ENCODE peak calls at places on chromosome 2, in ten cellular contexts. X, J, D, W, N, R, H, I, E and P are unnamed samples.

GRCh38 chr2:200860092-200860795 is 4.2 kb downstream of the CLK1 start:
- DNase-seq in D (no peak), E (no peak), N (no peak), R (no peak), W (no peak), H (no peak), X (peak; percentile 86), I (no peak), J (peak; percentile 8), P (no peak)

GRCh38 chr2:63058149-63058741 is 7.6 kb downstream of the OTX1 start:
- DNase-seq in J (peak; percentile 84), N (no peak), E (no peak), H (no peak), X (peak; percentile 51), D (no peak), W (no peak), I (no peak), R (no peak), P (peak; percentile 47)

GRCh38 chr2:134657650-134658250 is 61.0 kb downstream of the TMEM163 start:
- DNase-seq in I (no peak), X (peak; percentile 30), D (peak; percentile 57), H (peak; percentile 10), W (peak; percentile 41), J (peak; percentile 81), R (peak; percentile 15), N (peak; percentile 21), E (peak; percentile 74), P (no peak)

GRCh38 chr2:46067501-46068292 is 229.5 kb upstream of the EPAS1 start:
- DNase-seq in X (peak; percentile 94), N (peak; percentile 44), W (no peak), H (no peak), R (peak; percentile 60), I (no peak), D (peak; percentile 64), J (no peak), E (no peak), P (no peak)

GRCh38 chr2:101806123-101806522 is 108.6 kb downstream of the MAP4K4 start:
- DNase-seq in E (no peak), J (peak; percentile 67), D (peak; percentile 71), I (no peak), W (peak; percentile 26), R (peak; percentile 70), X (peak; percentile 75), N (peak; percentile 57), H (peak; percentile 16), P (no peak)

GRCh38 chr2:239149501-239149900 is 251.3 kb downstream of the HDAC4 start:
- DNase-seq in X (no peak), W (no peak), N (no peak), J (no peak), D (no peak), I (no peak), H (no peak), R (no peak), E (no peak), P (no peak)

GRCh38 chr2:69138247-69138754 is 125.3 kb downstream of the ANTXR1 start:
- DNase-seq in E (no peak), J (peak; percentile 24), R (peak; percentile 22), X (peak; percentile 88), W (no peak), H (peak; percentile 15), I (no peak), D (peak; percentile 86), N (no peak), P (no peak)

GRCh38 chr2:157307021-157307420 is 18.6 kb downstream of the ERMN start:
- DNase-seq in X (peak; percentile 42), N (no peak), H (no peak), J (peak; percentile 50), E (no peak), I (no peak), D (peak; percentile 12), R (no peak), W (peak; percentile 6), P (no peak)

GRCh38 chr2:154710685-154711084 is 12.2 kb downstream of the KCNJ3 start:
- DNase-seq in D (no peak), X (no peak), J (no peak), R (no peak), I (no peak), W (no peak), N (no peak), H (no peak), E (no peak), P (no peak)

GRCh38 chr2:62723253-62723652 is 17.7 kb downstream of the EHBP1 start:
- DNase-seq in N (no peak), E (no peak), H (no peak), D (no peak), X (no peak), W (no peak), R (no peak), J (no peak), I (no peak), P (no peak)

GRCh38 chr2:120694034-120694433 is 41.6 kb upstream of the GLI2 start:
- DNase-seq in I (no peak), R (no peak), W (no peak), N (no peak), H (no peak), J (no peak), X (no peak), E (no peak), D (no peak), P (no peak)

GRCh38 chr2:95352291-95353054 is 50.0 kb upstream of the FAHD2A start:
- DNase-seq in I (no peak), E (no peak), R (no peak), N (no peak), H (no peak), W (no peak), X (no peak), J (no peak), D (no peak), P (no peak)

GRCh38 chr2:176583530-176584101 is 314.4 kb downstream of the MTX2 start:
- DNase-seq in D (peak; percentile 83), N (no peak), J (no peak), H (no peak), W (no peak), I (no peak), X (peak; percentile 84), R (peak; percentile 59), E (no peak), P (no peak)

GRCh38 chr2:101790856-101791255 is 93.3 kb downstream of the MAP4K4 start:
- DNase-seq in H (no peak), R (no peak), D (no peak), J (no peak), E (no peak), X (peak; percentile 81), N (no peak), I (no peak), W (no peak), P (no peak)

GRCh38 chr2:190535119-190535439 is 557 bp upstream of the NEMP2 start:
- DNase-seq in N (no peak), H (no peak), I (no peak), D (no peak), W (no peak), E (no peak), X (peak; percentile 48), R (no peak), J (no peak), P (no peak)

GRCh38 chr2:199590323-199590915 is 132.7 kb upstream of the SATB2 start:
- DNase-seq in X (no peak), H (no peak), W (no peak), N (no peak), J (no peak), D (no peak), E (no peak), R (no peak), I (no peak), P (no peak)

GRCh38 chr2:4992226-4992625 is 700.0 kb upstream of the SOX11 start:
- DNase-seq in I (no peak), W (no peak), R (no peak), X (no peak), H (no peak), J (peak; percentile 3), N (no peak), E (no peak), D (peak; percentile 35), P (peak; percentile 41)

GRCh38 chr2:159103411-159103810 is 135.0 kb downstream of the TANC1 start:
- DNase-seq in H (no peak), E (no peak), R (no peak), D (no peak), J (no peak), I (no peak), N (no peak), X (no peak), W (no peak), P (no peak)

DNA sequence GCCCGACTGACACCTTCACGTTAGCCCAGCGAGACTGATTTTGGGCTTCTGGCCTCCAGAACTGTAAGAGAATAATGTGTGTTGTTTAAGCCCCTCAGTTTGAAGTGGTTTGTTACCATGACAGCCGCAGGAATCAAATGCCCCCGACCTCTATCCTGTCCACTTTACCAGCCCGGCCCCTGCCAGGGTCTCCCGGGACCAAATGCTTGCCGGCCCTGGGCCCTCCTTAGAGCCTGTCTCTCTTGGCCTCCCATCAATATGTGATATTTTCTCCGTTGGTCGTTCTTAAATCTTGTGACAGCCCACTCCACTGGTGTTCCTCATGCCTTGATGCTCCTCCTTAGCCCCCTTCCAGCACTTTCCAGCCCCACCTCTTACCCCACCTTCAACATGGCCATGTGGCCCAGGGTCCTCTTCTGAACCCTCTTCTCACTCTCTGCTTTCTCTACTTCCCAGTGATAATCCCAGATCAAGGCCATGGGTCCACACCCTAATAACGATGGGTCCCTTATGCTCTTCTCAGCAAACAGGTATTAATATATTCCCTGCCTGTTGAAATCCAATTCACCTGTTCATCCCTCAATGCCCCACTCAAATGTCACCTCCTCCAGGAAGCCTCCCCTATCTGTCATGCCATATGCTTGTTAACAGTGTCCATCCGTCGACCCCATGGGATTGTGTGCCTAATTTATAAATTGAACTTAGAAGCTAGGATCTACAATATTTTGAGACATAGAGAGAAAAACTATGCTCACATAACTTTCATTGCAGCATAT is 192.8 kb downstream of the ZFP36L2 start:
- DNase-seq in E (no peak), I (no peak), J (no peak), D (no peak), R (no peak), N (no peak), W (no peak), X (no peak), H (no peak), P (no peak)
- H3K9me2 ChIP-seq in E (no peaks in the 10 kb centered on the region), I (no peaks in the 10 kb centered on the region), J (no peaks in the 10 kb centered on the region), D (no peaks in the 10 kb centered on the region), R (no peaks in the 10 kb centered on the region), N (no peaks in the 10 kb centered on the region), W (no peaks in the 10 kb centered on the region), X (no peaks in the 10 kb centered on the region), H (no peaks in the 10 kb centered on the region), P (no peaks in the 10 kb centered on the region)

GRCh38 chr2:108946442-108946841 is 42.6 kb downstream of the EDAR start:
- DNase-seq in N (no peak), R (no peak), H (no peak), X (no peak), W (no peak), E (no peak), I (no peak), J (no peak), D (no peak), P (no peak)
- H3K9me2 ChIP-seq in N (no peaks in the 10 kb centered on the region), R (no peaks in the 10 kb centered on the region), H (no peaks in the 10 kb centered on the region), X (no peaks in the 10 kb centered on the region), W (no peaks in the 10 kb centered on the region), E (no peaks in the 10 kb centered on the region), I (no peaks in the 10 kb centered on the region), J (no peaks in the 10 kb centered on the region), D (no peaks in the 10 kb centered on the region), P (no peaks in the 10 kb centered on the region)

GRCh38 chr2:137939026-137939425 is 25.2 kb upstream of the HNMT start:
- DNase-seq in E (no peak), R (no peak), N (no peak), W (no peak), D (no peak), I (no peak), H (no peak), J (no peak), X (no peak), P (no peak)
- H3K9me2 ChIP-seq in E (no peaks in the 10 kb centered on the region), R (no peaks in the 10 kb centered on the region), N (no peaks in the 10 kb centered on the region), W (no peaks in the 10 kb centered on the region), D (no peaks in the 10 kb centered on the region), I (no peaks in the 10 kb centered on the region), H (no peaks in the 10 kb centered on the region), J (peaks cover 3% of the 10 kb centered on the region), X (no peaks in the 10 kb centered on the region), P (no peaks in the 10 kb centered on the region)

GRCh38 chr2:66201242-66201641 is 233.7 kb upstream of the MEIS1 start:
- DNase-seq in E (no peak), J (peak; percentile 12), R (no peak), N (no peak), W (no peak), I (no peak), X (no peak), H (no peak), D (no peak), P (no peak)
- H3K9me2 ChIP-seq in E (no peaks in the 10 kb centered on the region), J (peaks cover 17% of the 10 kb centered on the region), R (no peaks in the 10 kb centered on the region), N (no peaks in the 10 kb centered on the region), W (no peaks in the 10 kb centered on the region), I (no peaks in the 10 kb centered on the region), X (no peaks in the 10 kb centered on the region), H (no peaks in the 10 kb centered on the region), D (no peaks in the 10 kb centered on the region), P (no peaks in the 10 kb centered on the region)